ENCODE peak calls at places on chromosomes 16 and 17, in six cellular contexts. H is A549, F is endothelial cell of umbilical vein, O is HepG2, S is K562, N is GM12878. D is an unnamed sample.

GRCh38 chr17:63537991-63538692 is 12.1 kb upstream of the DCAF7 start:
- DNase-seq in H (no peak), F (no peak), O (no peak), S (no peak), N (no peak), D (no peak)

GRCh38 chr17:9647014-9647413 is 1.7 kb downstream of the USP43 start:
- DNase-seq in H (no peak), F (no peak), O (no peak), S (no peak), N (no peak), D (no peak)

GRCh38 chr16:81940781-81941560 is 70.3 kb downstream of the SDR42E1 start:
- DNase-seq in H (peak), F (peak), O (peak), S (peak), N (no peak), D (peak)

GRCh38 chr17:70314096-70314495 is 144.8 kb downstream of the KCNJ2 start:
- DNase-seq in H (no peak), F (no peak), O (no peak), S (no peak), N (no peak), D (no peak)

GRCh38 chr16:82509636-82510035 is 117.1 kb upstream of the CDH13 start:
- DNase-seq in H (no peak), F (no peak), O (no peak), S (no peak), N (no peak), D (no peak)

GRCh38 chr17:71234349-71234748 is 886.5 kb upstream of the SOX9 start:
- DNase-seq in H (no peak), F (no peak), O (no peak), S (no peak), N (no peak), D (no peak)

GRCh38 chr17:79991924-79992656 is 43.6 kb downstream of the TBC1D16 start:
- DNase-seq in H (peak), F (no peak), O (peak), S (no peak), N (no peak), D (no peak)

GRCh38 chr17:74639704-74640142 is 16.2 kb upstream of the CD300E start:
- DNase-seq in H (no peak), F (no peak), O (no peak), S (no peak), N (peak), D (peak)

GRCh38 chr16:73956592-73957495 is 339.8 kb upstream of the PSMD7 start:
- DNase-seq in H (peak), F (peak), O (peak), S (peak), N (peak), D (peak)

GRCh38 chr16:88743693-88744519 is 37.6 kb downstream of the CTU2 start:
- DNase-seq in H (peak), F (peak), O (peak), S (peak), N (no peak), D (peak)

GRCh38 chr17:57599271-57600045 is 145.6 kb downstream of the CCDC182 start:
- DNase-seq in H (no peak), F (no peak), O (no peak), S (no peak), N (no peak), D (peak)

GRCh38 chr16:12455287-12455798 is 348.3 kb downstream of the CPPED1 start:
- DNase-seq in H (peak), F (peak), O (peak), S (peak), N (no peak), D (peak)

GRCh38 chr17:18267927-18268711 is 7.7 kb downstream of the MIEF2 start:
- DNase-seq in H (no peak), F (no peak), O (no peak), S (no peak), N (no peak), D (no peak)

GRCh38 chr17:383771-384621 is 31.4 kb upstream of the RPH3AL start:
- DNase-seq in H (no peak), F (no peak), O (no peak), S (no peak), N (no peak), D (no peak)

GRCh38 chr17:73192219-73192893 is 499 bp upstream of the COG1 start:
- DNase-seq in H (peak), F (peak), O (peak), S (peak), N (no peak), D (peak)

GRCh38 chr17:27657620-27658019 is 26.6 kb downstream of the LGALS9 start:
- DNase-seq in H (no peak), F (peak), O (no peak), S (peak), N (no peak), D (peak)

GRCh38 chr16:49457196-49457595 is 83.6 kb downstream of the C16orf78 start:
- DNase-seq in H (no peak), F (no peak), O (no peak), S (no peak), N (no peak), D (no peak)

GRCh38 chr16:55333690-55334089 is 9.7 kb downstream of the IRX6 start:
- DNase-seq in H (no peak), F (no peak), O (no peak), S (no peak), N (no peak), D (peak)

GRCh38 chr17:15000661-15001060 is 264.5 kb downstream of the PMP22 start:
- DNase-seq in H (no peak), F (no peak), O (no peak), S (no peak), N (no peak), D (no peak)

GRCh38 chr16:30183961-30184429 is 593 bp downstream of the CORO1A start:
- DNase-seq in H (no peak), F (no peak), O (no peak), S (no peak), N (peak), D (peak)

GRCh38 chr17:17326275-17326875 is 23.2 kb downstream of the NT5M start:
- DNase-seq in H (no peak), F (no peak), O (no peak), S (no peak), N (no peak), D (no peak)

GRCh38 chr17:75124041-75124818 is 7.3 kb downstream of the NT5C start:
- DNase-seq in H (peak), F (peak), O (peak), S (peak), N (no peak), D (no peak)

GRCh38 chr17:28426081-28426519 is 20.1 kb upstream of the SLC46A1 start:
- DNase-seq in H (peak), F (no peak), O (peak), S (peak), N (no peak), D (peak)

GRCh38 chr17:67570797-67571196 is 146.9 kb upstream of the NOL11 start:
- DNase-seq in H (no peak), F (no peak), O (no peak), S (no peak), N (no peak), D (no peak)

GRCh38 chr16:56357291-56357764 is 68.0 kb downstream of the AMFR start:
- DNase-seq in H (no peak), F (peak), O (no peak), S (no peak), N (no peak), D (no peak)

GRCh38 chr16:19520861-19521331 is 1.0 kb downstream of the GDE1 start:
- DNase-seq in H (no peak), F (peak), O (no peak), S (peak), N (peak), D (peak)

GRCh38 chr17:77613181-77613580 is 345.3 kb upstream of the TNRC6C start:
- DNase-seq in H (no peak), F (no peak), O (no peak), S (no peak), N (no peak), D (no peak)

GRCh38 chr17:57563968-57564367 is 181.1 kb downstream of the CCDC182 start:
- DNase-seq in H (no peak), F (no peak), O (no peak), S (no peak), N (no peak), D (no peak)

GRCh38 chr17:48563867-48564199 is 14.3 kb downstream of the HOXB4 start:
- DNase-seq in H (no peak), F (no peak), O (no peak), S (no peak), N (no peak), D (no peak)

GRCh38 chr17:77160032-77160876 is 19.5 kb downstream of the SEC14L1 start:
- DNase-seq in H (no peak), F (no peak), O (peak), S (no peak), N (no peak), D (no peak)

GRCh38 chr16:75012380-75013081 is 13.7 kb downstream of the ZNRF1 start:
- DNase-seq in H (no peak), F (peak), O (no peak), S (no peak), N (no peak), D (peak)

GRCh38 chr16:17469011-17469741 is 1.6 kb downstream of the XYLT1 start:
- DNase-seq in H (no peak), F (no peak), O (no peak), S (no peak), N (no peak), D (peak)

GRCh38 chr17:77312786-77313599 is 172.2 kb downstream of the SEC14L1 start:
- DNase-seq in H (no peak), F (no peak), O (peak), S (no peak), N (no peak), D (no peak)

GRCh38 chr17:28912281-28912937 is 9.5 kb upstream of the DHRS13 start:
- DNase-seq in H (no peak), F (peak), O (no peak), S (peak), N (no peak), D (peak)

GRCh38 chr17:42686520-42687137 is 4.3 kb downstream of the CNTNAP1 start:
- DNase-seq in H (no peak), F (no peak), O (no peak), S (no peak), N (no peak), D (no peak)

GRCh38 chr17:10135539-10136257 is 62.7 kb downstream of the GAS7 start:
- DNase-seq in H (no peak), F (no peak), O (no peak), S (no peak), N (no peak), D (peak)

GRCh38 chr17:50238594-50239287 is 35.5 kb upstream of the TMEM92 start:
- DNase-seq in H (no peak), F (no peak), O (peak), S (no peak), N (no peak), D (no peak)

GRCh38 chr16:58197314-58198012 is 443 bp downstream of the CSNK2A2 start:
- DNase-seq in H (no peak), F (no peak), O (no peak), S (peak), N (no peak), D (peak)

GRCh38 chr16:15976929-15977637 is 27.7 kb downstream of the ABCC1 start:
- DNase-seq in H (no peak), F (no peak), O (no peak), S (no peak), N (no peak), D (no peak)

GRCh38 chr16:67165121-67166034 is 833 bp downstream of the HSF4 start:
- DNase-seq in H (no peak), F (no peak), O (no peak), S (no peak), N (no peak), D (no peak)
- H3K4me3 ChIP-seq in H (no peak), F (no peak), O (peak), S (peak), N (no peak), D (no peak)

GRCh38 chr17:81142301-81143199 is 22.8 kb upstream of the PVALEF start:
- DNase-seq in H (peak), F (peak), O (peak), S (peak), N (peak), D (peak)
- TF ChIP-seq POLR2A in H (no peak), F (no peak), O (no peak), S (no peak), N (no peak), D (no peak)

GRCh38 chr16:85609539-85609938 is 3.6 kb upstream of the GSE1 start:
- DNase-seq in H (no peak), F (no peak), O (no peak), S (no peak), N (no peak), D (no peak)
- TF ChIP-seq MYC in H (no peak), F (no peak), O (no peak), S (no peak), N (no peak), D (no peak)

GRCh38 chr17:3695129-3695722 is 729 bp downstream of the P2RX5 start:
- DNase-seq in H (no peak), F (no peak), O (no peak), S (no peak), N (no peak), D (no peak)
- H3K4me3 ChIP-seq in H (peak), F (no peak), O (peak), S (peak), N (peak), D (peak)

D was measured in NB4.